ENCODE peak calls at places on chromosomes 13 and 19, in six cellular contexts. S is fibroblast of lung, Y is cardiac fibroblast, N is upper lobe of left lung, G is uterus, J is tibial nerve. D is an unnamed sample.

GRCh38 chr19:2774083-2774679 is 8.9 kb downstream of the SGTA start:
- DNase-seq in S (no peak), J (no peak), Y (no peak), N (no peak), G (no peak), D (no peak)

GRCh38 chr19:42312370-42312769 is 739 bp upstream of the TMEM145 start:
- DNase-seq in J (no peak), S (no peak), N (no peak), Y (no peak), G (no peak), D (no peak)

GRCh38 chr13:78601124-78601885 is 2.0 kb downstream of the POU4F1 start:
- DNase-seq in J (no peak), Y (peak; percentile 27), S (peak; percentile 15), G (no peak), N (peak; percentile 81), D (no peak)

GRCh38 chr13:99655351-99656091 is 154.2 kb downstream of the TM9SF2 start:
- DNase-seq in J (no peak), N (no peak), G (no peak), Y (no peak), S (no peak), D (peak; percentile 72)

GRCh38 chr13:68190826-68191225 is 960.7 kb upstream of the PCDH9 start:
- DNase-seq in G (no peak), Y (peak; percentile 5), N (no peak), J (no peak), S (peak; percentile 57), D (no peak)

GRCh38 chr19:5621311-5621944 is 1.1 kb downstream of the SAFB2 start:
- DNase-seq in S (no peak), J (no peak), G (peak; percentile 45), Y (peak; percentile 24), N (no peak), D (no peak)

GRCh38 chr19:1076951-1077350 is 10.0 kb downstream of the ARHGAP45 start:
- DNase-seq in S (no peak), J (no peak), N (peak; percentile 77), Y (no peak), G (no peak), D (no peak)

GRCh38 chr19:45340899-45341453 is 426 bp downstream of the KLC3 start:
- DNase-seq in Y (no peak), J (no peak), G (no peak), N (peak; percentile 81), S (peak; percentile 15), D (no peak)

GRCh38 chr13:66329988-66330429 is 900.1 kb downstream of the PCDH9 start:
- DNase-seq in G (no peak), J (no peak), N (no peak), S (no peak), Y (no peak), D (no peak)

GRCh38 chr13:51221674-51222509 is at the start of gene FAM124A:
- DNase-seq in J (no peak), N (peak; percentile 94), Y (peak; percentile 48), S (peak; percentile 20), G (peak; percentile 26), D (no peak)

GRCh38 chr13:93867481-93867880 is 612.0 kb downstream of the DCT start:
- DNase-seq in Y (no peak), S (peak; percentile 76), J (no peak), N (no peak), G (no peak), D (no peak)

GRCh38 chr19:28169168-28169862 is 1043.6 kb downstream of the UQCRFS1 start:
- DNase-seq in G (no peak), J (no peak), Y (no peak), S (no peak), N (no peak), D (no peak)

GRCh38 chr19:39816287-39817048 is 17.5 kb downstream of the DYRK1B start:
- DNase-seq in S (no peak), N (no peak), G (no peak), J (no peak), Y (no peak), D (no peak)

GRCh38 chr19:50313812-50314536 is 15.2 kb downstream of the KCNC3 start:
- DNase-seq in N (peak; percentile 66), Y (no peak), J (no peak), G (no peak), S (no peak), D (no peak)

GRCh38 chr13:91572944-91573535 is 174.6 kb downstream of the GPC5 start:
- DNase-seq in Y (no peak), J (no peak), G (no peak), S (peak; percentile 64), N (no peak), D (no peak)

GRCh38 chr13:51921790-51922740 is 60.3 kb downstream of the CCDC70 start:
- DNase-seq in S (peak; percentile 8), Y (peak; percentile 3), J (no peak), N (no peak), G (no peak), D (no peak)

GRCh38 chr13:78589206-78589605 is 14.1 kb downstream of the POU4F1 start:
- DNase-seq in G (no peak), J (no peak), Y (no peak), N (no peak), S (peak; percentile 28), D (no peak)

GRCh38 chr13:35475960-35476943 is at the start of gene MAB21L1:
- DNase-seq in J (peak; percentile 46), Y (peak; percentile 35), N (peak; percentile 49), G (no peak), S (peak; percentile 52), D (no peak)

GRCh38 chr13:30360586-30360985 is 53.2 kb upstream of the KATNAL1 start:
- DNase-seq in J (no peak), Y (no peak), N (no peak), S (no peak), G (no peak), D (no peak)

GRCh38 chr19:36032251-36033104 is at the start of gene CLIP3:
- DNase-seq in J (no peak), Y (peak; percentile 81), N (peak; percentile 91), G (peak; percentile 81), S (peak; percentile 63), D (no peak)
- H3K4me3 ChIP-seq in J (peak within 1 kb of the TSS; percentile 41), Y (peak within 1 kb of the TSS; percentile 91), N (peak within 1 kb of the TSS; percentile 49), G (peak within 1 kb of the TSS; percentile 85), S (peak within 1 kb of the TSS; percentile 50), D (peak within 1 kb of the TSS; percentile 100)

DNA sequence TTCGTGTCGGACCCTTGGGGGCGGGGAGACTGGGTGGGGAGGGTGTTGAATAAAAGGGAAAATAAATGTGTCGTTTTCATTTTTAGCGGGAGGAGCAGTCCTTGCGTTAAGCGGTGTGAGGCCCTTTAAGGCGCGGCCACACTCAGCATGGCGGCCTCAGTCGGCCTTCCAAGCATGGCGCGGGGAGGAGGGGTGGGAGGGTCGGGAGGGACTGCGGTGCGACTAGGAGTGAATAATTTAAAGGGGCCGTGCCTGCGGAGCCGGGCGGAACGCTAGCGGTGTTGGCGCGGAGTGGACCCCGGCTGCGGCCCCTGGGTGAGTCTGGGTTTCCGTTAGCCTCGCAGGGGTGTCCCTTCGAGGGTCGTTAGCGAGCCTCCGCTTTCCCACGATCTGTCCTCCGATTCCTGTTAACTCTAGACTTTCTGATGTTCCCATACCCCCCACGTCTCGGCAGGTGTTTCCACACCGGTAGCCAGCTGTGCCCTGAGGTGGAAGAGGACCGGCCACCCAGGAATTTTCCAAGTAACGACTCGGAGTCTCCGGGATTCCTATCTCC is 1.5 kb upstream of the PNPLA6 start:
- DNase-seq in S (peak; percentile 91), J (peak; percentile 74), N (peak; percentile 96), G (peak; percentile 89), Y (peak; percentile 92), D (peak; percentile 51)
- TF ChIP-seq CTCF in S (no peak), J (no peak), N (no peak), G (no peak), Y (no peak), D (no peak)

DNA sequence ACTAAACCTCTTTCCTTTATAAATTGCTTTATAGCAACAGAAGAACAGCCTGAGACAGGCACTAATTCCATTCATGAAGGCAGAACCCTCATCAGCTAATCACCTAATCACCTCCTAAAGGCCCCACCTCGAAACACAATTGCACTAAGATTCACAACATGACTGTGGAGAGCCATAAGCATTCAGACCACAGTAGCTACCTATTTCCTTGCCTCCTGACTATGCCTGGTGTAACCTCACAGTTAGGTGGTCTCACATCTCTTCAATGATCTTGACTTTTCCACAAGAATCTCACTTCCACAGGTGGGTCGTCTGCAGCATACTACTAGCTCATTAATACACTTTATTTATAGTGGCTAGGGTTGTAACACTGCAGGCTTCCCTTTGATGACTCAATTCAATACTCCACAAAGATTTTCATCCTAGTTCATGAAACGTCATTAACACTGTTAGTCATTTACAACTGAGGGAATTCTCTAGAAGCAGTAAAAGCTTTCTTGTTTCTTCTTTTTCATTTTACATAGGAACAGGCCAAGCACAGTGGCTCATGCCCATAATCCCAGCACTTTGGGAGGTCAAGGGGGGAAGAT is 27.1 kb downstream of the STK24 start:
- DNase-seq in S (no peak), N (no peak), J (no peak), G (no peak), Y (no peak), D (no peak)
- H3K4me3 ChIP-seq in S (no peak overlapping the region), N (no peak overlapping the region), J (no peak overlapping the region), G (no peak overlapping the region), Y (no peak overlapping the region), D (no peak overlapping the region)

DNA sequence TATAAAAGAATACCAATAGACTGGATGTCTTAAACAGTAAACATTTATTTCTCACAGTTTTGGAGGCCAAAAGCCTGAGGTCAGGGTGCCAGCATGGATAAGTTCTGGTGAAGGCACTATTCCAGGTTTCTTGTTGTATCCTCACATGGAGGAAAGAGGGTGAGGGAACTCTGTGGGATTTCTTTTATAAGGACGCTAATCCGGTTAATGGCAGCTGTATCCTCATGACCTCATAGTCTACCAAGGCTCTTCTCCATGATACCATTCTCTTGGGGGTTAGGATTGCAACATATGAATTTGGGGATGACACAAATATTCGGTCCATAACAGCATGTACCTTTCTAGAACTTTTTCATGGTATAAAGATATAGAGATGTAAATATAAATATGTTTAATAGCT is 412.0 kb downstream of the LMO7 start:
- DNase-seq in J (no peak), N (no peak), S (no peak), G (no peak), Y (no peak), D (no peak)
- TF ChIP-seq CTCF in J (no peak), N (no peak), S (no peak), G (no peak), Y (no peak), D (no peak)

DNA sequence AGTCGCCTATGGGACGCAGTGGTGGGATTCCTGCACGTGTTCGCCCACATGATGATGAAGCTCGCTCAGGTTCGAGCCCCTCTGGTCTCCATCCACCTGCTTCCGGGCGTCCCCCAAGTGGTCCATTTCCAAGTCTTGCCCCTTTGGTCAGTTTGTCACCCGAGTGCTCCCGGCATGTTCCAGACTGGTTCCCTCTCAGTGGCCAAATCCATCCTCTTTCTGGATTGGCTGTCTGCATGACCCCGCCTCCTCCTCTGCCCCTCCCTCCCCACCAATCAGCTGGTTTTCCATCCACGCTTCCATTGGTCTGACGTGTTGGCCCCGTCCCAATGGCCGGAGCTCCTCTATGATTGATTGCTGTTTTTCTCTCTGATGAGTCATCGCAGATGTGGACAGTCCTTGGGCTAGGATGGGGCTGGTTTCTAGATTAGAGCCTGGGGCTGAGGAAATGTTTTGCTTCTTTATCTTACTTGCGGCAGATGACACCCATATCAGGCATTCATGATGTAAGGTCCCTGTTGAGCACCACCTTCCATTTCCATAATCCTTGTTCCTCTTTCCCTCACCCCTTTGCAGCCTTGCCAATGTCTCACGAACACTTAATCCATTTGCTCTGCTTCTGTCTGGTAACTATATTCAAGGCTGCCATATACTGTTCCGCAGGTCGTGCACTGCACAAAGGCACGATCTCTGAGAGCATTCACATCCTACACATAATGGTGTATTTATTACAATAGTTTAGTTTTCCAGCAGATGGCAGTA is 73.8 kb downstream of the MAP4K1 start:
- DNase-seq in J (no peak), Y (peak; percentile 74), N (no peak), G (peak; percentile 45), S (peak; percentile 80), D (peak; percentile 63)
- H3K4me3 ChIP-seq in J (no peak overlapping the region), Y (peak overlapping the region; percentile 2), N (no peak overlapping the region), G (no peak overlapping the region), S (no peak overlapping the region), D (peak overlapping the region; percentile 32)

GRCh38 chr19:13082192-13083007 is 20.3 kb downstream of the LYL1 start:
- DNase-seq in S (peak; percentile 53), G (peak; percentile 71), N (no peak), J (no peak), Y (peak; percentile 55), D (no peak)
- TF ChIP-seq CTCF in S (peak; percentile 41), G (peak; percentile 20), N (no peak), J (peak; percentile 12), Y (peak; percentile 9), D (peak; percentile 17)